ENCODE peak calls at places on chromosome 9, in four cellular contexts. One of them, this sample, is unnamed.

GRCh38 chr9:95981741-95982390 is 106.4 kb downstream of the ERCC6L2 start:
- ATAC-seq in activated CD4-positive, alpha-beta T cell treated with anti-CD3 and anti-CD28 coated beads for 36 hours: peak; percentile 66
- ATAC-seq in T-helper 17 cell: peak; percentile 94
- ATAC-seq in sciatic nerve: no peak
- ATAC-seq in this sample: no peak

GRCh38 chr9:13424204-13424603 is 144.7 kb upstream of the MPDZ start:
- ATAC-seq in T-helper 17 cell: no peak
- ATAC-seq in sciatic nerve: no peak
- ATAC-seq in activated CD4-positive, alpha-beta T cell treated with anti-CD3 and anti-CD28 coated beads for 36 hours: no peak
- ATAC-seq in this sample: no peak

GRCh38 chr9:73009649-73010288 is 56.9 kb upstream of the ALDH1A1 start:
- ATAC-seq in sciatic nerve: no peak
- ATAC-seq in activated CD4-positive, alpha-beta T cell treated with anti-CD3 and anti-CD28 coated beads for 36 hours: no peak
- ATAC-seq in T-helper 17 cell: no peak
- ATAC-seq in this sample: no peak

GRCh38 chr9:33614001-33614687 is 90.1 kb downstream of the ANKRD18B start:
- ATAC-seq in T-helper 17 cell: no peak
- ATAC-seq in activated CD4-positive, alpha-beta T cell treated with anti-CD3 and anti-CD28 coated beads for 36 hours: no peak
- ATAC-seq in sciatic nerve: no peak
- ATAC-seq in this sample: no peak

GRCh38 chr9:76464706-76465105 is 5.7 kb downstream of the GCNT1 start:
- ATAC-seq in sciatic nerve: no peak
- ATAC-seq in T-helper 17 cell: no peak
- ATAC-seq in activated CD4-positive, alpha-beta T cell treated with anti-CD3 and anti-CD28 coated beads for 36 hours: no peak
- ATAC-seq in this sample: no peak

GRCh38 chr9:19286634-19287188 is 56.2 kb downstream of the DENND4C start:
- ATAC-seq in activated CD4-positive, alpha-beta T cell treated with anti-CD3 and anti-CD28 coated beads for 36 hours: no peak
- ATAC-seq in T-helper 17 cell: no peak
- ATAC-seq in sciatic nerve: no peak
- ATAC-seq in this sample: no peak

GRCh38 chr9:111039203-111039907 is 1.1 kb upstream of the LPAR1 start:
- ATAC-seq in activated CD4-positive, alpha-beta T cell treated with anti-CD3 and anti-CD28 coated beads for 36 hours: no peak
- ATAC-seq in T-helper 17 cell: no peak
- ATAC-seq in sciatic nerve: peak; percentile 11
- ATAC-seq in this sample: no peak

GRCh38 chr9:82419827-82420486 is 431.4 kb downstream of the SPATA31D1 start:
- ATAC-seq in T-helper 17 cell: no peak
- ATAC-seq in activated CD4-positive, alpha-beta T cell treated with anti-CD3 and anti-CD28 coated beads for 36 hours: no peak
- ATAC-seq in sciatic nerve: no peak
- ATAC-seq in this sample: no peak

GRCh38 chr9:72576087-72576486 is 54.7 kb downstream of the TMC1 start:
- ATAC-seq in activated CD4-positive, alpha-beta T cell treated with anti-CD3 and anti-CD28 coated beads for 36 hours: no peak
- ATAC-seq in sciatic nerve: no peak
- ATAC-seq in T-helper 17 cell: no peak
- ATAC-seq in this sample: no peak

GRCh38 chr9:37425298-37425752 is 2.8 kb downstream of the GRHPR start:
- ATAC-seq in activated CD4-positive, alpha-beta T cell treated with anti-CD3 and anti-CD28 coated beads for 36 hours: no peak
- ATAC-seq in sciatic nerve: no peak
- ATAC-seq in T-helper 17 cell: no peak
- ATAC-seq in this sample: no peak

GRCh38 chr9:130194406-130194932 is 22.3 kb downstream of the NCS1 start:
- ATAC-seq in T-helper 17 cell: no peak
- ATAC-seq in activated CD4-positive, alpha-beta T cell treated with anti-CD3 and anti-CD28 coated beads for 36 hours: no peak
- ATAC-seq in sciatic nerve: no peak
- ATAC-seq in this sample: no peak

GRCh38 chr9:80188579-80188978 is 616.8 kb downstream of the TLE4 start:
- ATAC-seq in sciatic nerve: no peak
- ATAC-seq in activated CD4-positive, alpha-beta T cell treated with anti-CD3 and anti-CD28 coated beads for 36 hours: no peak
- ATAC-seq in T-helper 17 cell: no peak
- ATAC-seq in this sample: no peak

GRCh38 chr9:1233568-1233967 is 183.4 kb downstream of the DMRT2 start:
- ATAC-seq in sciatic nerve: peak; percentile 66
- ATAC-seq in activated CD4-positive, alpha-beta T cell treated with anti-CD3 and anti-CD28 coated beads for 36 hours: no peak
- ATAC-seq in T-helper 17 cell: no peak
- ATAC-seq in this sample: no peak

GRCh38 chr9:127458921-127459320 is 7.6 kb downstream of the LRSAM1 start:
- ATAC-seq in activated CD4-positive, alpha-beta T cell treated with anti-CD3 and anti-CD28 coated beads for 36 hours: no peak
- ATAC-seq in sciatic nerve: no peak
- ATAC-seq in T-helper 17 cell: no peak
- ATAC-seq in this sample: no peak

GRCh38 chr9:109283012-109283411 is 37.8 kb downstream of the EPB41L4B start:
- ATAC-seq in activated CD4-positive, alpha-beta T cell treated with anti-CD3 and anti-CD28 coated beads for 36 hours: no peak
- ATAC-seq in T-helper 17 cell: no peak
- ATAC-seq in sciatic nerve: no peak
- ATAC-seq in this sample: no peak

GRCh38 chr9:89234636-89235035 is 56.0 kb upstream of the SHC3 start:
- ATAC-seq in activated CD4-positive, alpha-beta T cell treated with anti-CD3 and anti-CD28 coated beads for 36 hours: peak; percentile 82
- ATAC-seq in T-helper 17 cell: peak; percentile 36
- ATAC-seq in sciatic nerve: no peak
- ATAC-seq in this sample: no peak

This sample was measured in gastroesophageal sphincter.